ENCODE peak calls at places on chromosomes 5 and 9, in six cellular contexts. L is left lobe of liver; W is LoVo; K is NCI-H2081; J is activated T-cell treated with anti-CD3 and anti-CD28 coated beads, Interleukin-2, amount 50 U/mL, for 24 hours; O is kidney. M is an unnamed sample.

GRCh38 chr5:134223406-134224251 is 2.2 kb downstream of the PPP2CA start:
- DNase-seq in J (no peak), L (no peak), O (no peak), W (no peak), K (no peak), M (no peak)

GRCh38 chr9:129811967-129812363 is 9.0 kb downstream of the TOR1B start:
- DNase-seq in J (no peak), K (no peak), O (no peak), W (no peak), L (no peak), M (no peak)

GRCh38 chr5:1509346-1510085 is 14.2 kb downstream of the LPCAT1 start:
- DNase-seq in L (no peak), J (no peak), W (no peak), O (peak), K (no peak), M (peak)

GRCh38 chr5:9421823-9422354 is 124.0 kb downstream of the SEMA5A start:
- DNase-seq in L (no peak), J (no peak), W (peak), K (no peak), O (no peak), M (no peak)

GRCh38 chr9:94805585-94805984 is 79.1 kb downstream of the AOPEP start:
- DNase-seq in O (no peak), J (no peak), L (no peak), W (peak), K (peak), M (no peak)

GRCh38 chr5:174459832-174460448 is 264.4 kb upstream of the MSX2 start:
- DNase-seq in K (no peak), O (no peak), J (no peak), W (peak), L (no peak), M (no peak)

GRCh38 chr9:115883467-115884329 is 269.9 kb upstream of the PAPPA start:
- DNase-seq in K (peak), O (no peak), J (no peak), L (no peak), W (peak), M (no peak)

GRCh38 chr5:73499187-73499586 is 945 bp downstream of the BTF3 start:
- DNase-seq in J (no peak), W (no peak), O (no peak), K (no peak), L (no peak), M (no peak)

GRCh38 chr5:14054965-14055963 is 87.9 kb upstream of the TRIO start:
- DNase-seq in L (no peak), W (no peak), J (no peak), K (no peak), O (no peak), M (no peak)

GRCh38 chr9:127974002-127974768 is 6.6 kb downstream of the EEIG1 start:
- DNase-seq in K (no peak), W (no peak), O (no peak), L (peak), J (peak), M (no peak)

GRCh38 chr5:92518318-92518913 is 1062.6 kb downstream of the NR2F1-AS1 start:
- DNase-seq in L (no peak), W (peak), J (no peak), K (peak), O (no peak), M (no peak)

GRCh38 chr9:111604054-111604615 is 4.7 kb upstream of the PTGR1 start:
- DNase-seq in J (no peak), O (no peak), W (no peak), L (no peak), K (peak), M (no peak)

GRCh38 chr5:174078416-174078815 is 32.9 kb downstream of the NSG2 start:
- DNase-seq in K (no peak), W (no peak), L (no peak), O (no peak), J (no peak), M (no peak)

GRCh38 chr9:97868859-97869258 is 15.8 kb downstream of the FOXE1 start:
- DNase-seq in L (no peak), K (no peak), O (no peak), W (no peak), J (no peak), M (no peak)

GRCh38 chr5:7244208-7244607 is 151.7 kb upstream of the ADCY2 start:
- DNase-seq in K (no peak), O (no peak), J (no peak), L (no peak), W (no peak), M (no peak)

GRCh38 chr9:114378883-114379282 is 8.9 kb downstream of the AKNA start:
- DNase-seq in O (no peak), W (no peak), L (no peak), K (no peak), J (no peak), M (no peak)

GRCh38 chr5:5037674-5038073 is 102.5 kb upstream of the ADAMTS16 start:
- DNase-seq in K (no peak), L (no peak), W (no peak), O (no peak), J (no peak), M (no peak)

GRCh38 chr5:172904643-172905345 is 54.4 kb upstream of the RPL26L1 start:
- DNase-seq in O (peak), W (peak), K (peak), L (peak), J (no peak), M (no peak)

GRCh38 chr5:172171118-172171775 is 16.8 kb downstream of the STK10 start:
- DNase-seq in O (no peak), W (no peak), L (no peak), J (no peak), K (no peak), M (no peak)

GRCh38 chr5:40165789-40166728 is 513.7 kb upstream of the PTGER4 start:
- DNase-seq in W (no peak), K (no peak), J (no peak), O (no peak), L (no peak), M (no peak)

GRCh38 chr5:145506451-145506850 is 328.7 kb downstream of the PRELID2 start:
- DNase-seq in J (no peak), O (no peak), W (no peak), K (no peak), L (no peak), M (no peak)